ENCODE peak calls at places on chromosomes 12 and 14, in six cellular contexts. Y is right cardiac atrium; S is CD8-positive, alpha-beta T cell; M is BE2C; C is PC-3; E is left ventricle myocardium inferior. R is an unnamed sample.

GRCh38 chr14:105165761-105166485 is 2.7 kb downstream of the JAG2 start:
- DNase-seq in Y (no peak), S (no peak), M (no peak), C (no peak), E (no peak), R (no peak)

GRCh38 chr12:95004610-95005009 is 1.1 kb upstream of the NDUFA12 start:
- DNase-seq in Y (no peak), S (no peak), M (no peak), C (no peak), E (no peak), R (no peak)

GRCh38 chr14:68986926-68987652 is 8.0 kb upstream of the ACTN1 start:
- DNase-seq in Y (no peak), S (no peak), M (no peak), C (no peak), E (no peak), R (no peak)

GRCh38 chr12:128920468-128920867 is 67.2 kb downstream of the GLT1D1 start:
- DNase-seq in Y (peak; percentile 26), S (no peak), M (no peak), C (peak; percentile 50), E (no peak), R (no peak)

GRCh38 chr12:70549340-70550179 is 87.7 kb downstream of the PTPRB start:
- DNase-seq in Y (no peak), S (no peak), M (no peak), C (peak; percentile 43), E (no peak), R (peak; percentile 14)

GRCh38 chr12:45273717-45274271 is 57.9 kb downstream of the ANO6 start:
- DNase-seq in Y (peak; percentile 61), S (no peak), M (no peak), C (peak; percentile 92), E (no peak), R (no peak)

GRCh38 chr14:86464386-86464785 is 934.4 kb downstream of the FLRT2 start:
- DNase-seq in Y (no peak), S (no peak), M (peak; percentile 13), C (no peak), E (no peak), R (no peak)

GRCh38 chr12:131076791-131077747 is 123.4 kb downstream of the ADGRD1 start:
- DNase-seq in Y (no peak), S (no peak), M (no peak), C (no peak), E (peak; percentile 9), R (peak; percentile 40)

GRCh38 chr12:70849265-70849960 is 71.1 kb downstream of the PTPRR start:
- DNase-seq in Y (no peak), S (no peak), M (no peak), C (peak; percentile 61), E (no peak), R (no peak)

GRCh38 chr12:69161835-69162234 is 77.5 kb upstream of the CPSF6 start:
- DNase-seq in Y (no peak), S (no peak), M (no peak), C (no peak), E (no peak), R (no peak)

GRCh38 chr12:123389560-123390351 is 5.8 kb downstream of the KMT5A start:
- DNase-seq in Y (peak; percentile 54), S (peak; percentile 28), M (peak; percentile 44), C (peak; percentile 60), E (peak; percentile 66), R (peak; percentile 86)

GRCh38 chr12:116427200-116427932 is 131.8 kb upstream of the MAP1LC3B2 start:
- DNase-seq in Y (no peak), S (no peak), M (no peak), C (peak; percentile 24), E (no peak), R (peak; percentile 97)

GRCh38 chr12:108333898-108334699 is 5.0 kb downstream of the CMKLR1 start:
- DNase-seq in Y (no peak), S (no peak), M (no peak), C (peak; percentile 11), E (no peak), R (no peak)

GRCh38 chr12:24901975-24902461 is 46.9 kb downstream of the BCAT1 start:
- DNase-seq in Y (no peak), S (no peak), M (peak; percentile 51), C (no peak), E (no peak), R (peak; percentile 88)
- H3K4me3 ChIP-seq in Y (peak overlapping the region; percentile 61), S (no peak overlapping the region), M (peak overlapping the region; percentile 74), C (no peak overlapping the region), E (peak overlapping the region; percentile 72), R (peak overlapping the region; percentile 82)

GRCh38 chr14:65849096-65849495 is 436.6 kb downstream of the FUT8 start:
- DNase-seq in Y (no peak), S (no peak), M (no peak), C (no peak), E (no peak), R (no peak)

GRCh38 chr14:65847065-65847847 is 434.7 kb downstream of the FUT8 start:
- DNase-seq in Y (no peak), S (peak; percentile 67), M (no peak), C (no peak), E (no peak), R (no peak)

GRCh38 chr14:65850429-65851145 is 438.1 kb downstream of the FUT8 start:
- DNase-seq in Y (no peak), S (peak; percentile 50), M (no peak), C (peak; percentile 9), E (no peak), R (peak; percentile 36)

GRCh38 chr14:65849558-65849957 is 437.0 kb downstream of the FUT8 start:
- DNase-seq in Y (no peak), S (no peak), M (no peak), C (no peak), E (no peak), R (peak; percentile 80)

GRCh38 chr14:65846469-65846868 is 433.9 kb downstream of the FUT8 start:
- DNase-seq in Y (no peak), S (no peak), M (no peak), C (no peak), E (no peak), R (no peak)
- H3K4me3 ChIP-seq in Y (no peak overlapping the region), S (peak overlapping the region; percentile 21), M (no peak overlapping the region), C (no peak overlapping the region), E (no peak overlapping the region), R (no peak overlapping the region)

GRCh38 chr12:114404451-114405198 is 1.3 kb downstream of the TBX5 start:
- DNase-seq in Y (no peak), S (no peak), M (no peak), C (no peak), E (no peak), R (peak; percentile 77)
- H3K4me3 ChIP-seq in Y (peak overlapping the region; percentile 83), S (no peak overlapping the region), M (no peak overlapping the region), C (no peak overlapping the region), E (peak overlapping the region; percentile 82), R (no peak overlapping the region)

DNA sequence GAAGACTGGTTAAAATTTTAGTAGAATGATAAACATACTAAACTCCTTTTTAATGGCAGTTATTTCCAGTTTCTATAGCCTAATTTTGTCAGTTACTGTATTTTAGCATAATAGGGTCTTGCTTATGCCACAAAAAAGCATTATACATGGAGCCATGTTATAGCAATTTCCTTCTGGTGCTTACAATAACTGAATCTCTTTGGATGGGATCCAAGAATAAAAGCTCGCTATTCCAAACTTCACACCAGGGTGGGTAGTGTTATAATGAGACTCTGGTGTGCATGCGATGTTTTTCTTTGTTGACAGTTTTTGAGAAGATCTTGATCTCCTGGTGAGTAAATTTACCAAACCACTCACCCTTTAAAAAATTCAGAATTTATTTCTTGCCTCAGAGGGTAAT is 90.4 kb upstream of the CCDC91 start:
- DNase-seq in Y (no peak), S (no peak), M (no peak), C (no peak), E (no peak), R (no peak)
- H3K4me3 ChIP-seq in Y (no peak overlapping the region), S (no peak overlapping the region), M (no peak overlapping the region), C (no peak overlapping the region), E (no peak overlapping the region), R (no peak overlapping the region)

DNA sequence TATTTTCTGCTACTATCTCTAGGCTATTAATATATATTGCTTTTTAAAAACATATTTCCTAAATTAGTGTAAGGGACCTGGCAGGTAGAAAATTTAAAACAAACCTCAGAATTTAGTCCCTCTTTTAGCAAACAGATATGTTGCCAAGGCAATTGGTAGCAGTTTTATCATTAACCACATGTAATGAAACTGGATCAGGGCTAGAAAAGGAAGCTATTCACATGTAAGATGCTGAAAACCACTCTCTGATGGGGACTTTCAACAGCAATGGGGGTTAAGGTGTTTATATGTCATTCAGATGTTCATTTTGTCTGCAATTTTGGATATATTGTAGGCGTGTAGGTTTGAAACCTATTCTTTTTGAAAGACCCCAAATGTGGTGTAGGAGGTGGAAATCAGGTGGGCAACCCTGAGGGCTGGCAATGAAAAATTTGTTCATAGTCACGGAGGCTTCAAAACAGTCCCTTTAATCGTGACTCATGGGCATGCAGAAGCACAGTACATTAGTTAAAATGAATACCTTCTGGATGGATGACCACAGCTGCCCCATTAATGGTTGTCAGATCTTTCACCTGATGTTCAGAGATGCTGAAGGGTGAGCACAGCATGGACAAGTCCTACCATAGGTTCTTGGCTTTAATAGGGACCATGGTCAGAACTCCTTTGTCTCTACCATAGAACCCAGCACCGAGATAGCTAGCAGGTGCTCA is 5.9 kb upstream of the PKP2 start:
- DNase-seq in Y (no peak), S (no peak), M (no peak), C (no peak), E (no peak), R (no peak)
- H3K4me3 ChIP-seq in Y (no peak overlapping the region), S (no peak overlapping the region), M (no peak overlapping the region), C (no peak overlapping the region), E (no peak overlapping the region), R (no peak overlapping the region)

R was measured in endodermal cell.